ENCODE peak calls at places on chromosome 21, in seven cellular contexts. M is HFF-Myc, T is HFFc6, K is progenitor cell of endocrine pancreas, I is prostate gland, N is heart right ventricle, D is fibroblast of pulmonary artery. P is an unnamed sample.

GRCh38 chr21:31557421-31557955 is 102.0 kb upstream of the SOD1 start:
- DNase-seq in M (no peak), T (no peak), K (peak; percentile 27), I (no peak), N (no peak), D (no peak), P (peak; percentile 70)

GRCh38 chr21:44886113-44887075 is 12.9 kb upstream of the PTTG1IP start:
- DNase-seq in M (no peak), T (no peak), K (no peak), I (no peak), N (no peak), D (no peak), P (no peak)

GRCh38 chr21:40047993-40048730 is 180.9 kb downstream of the PCP4 start:
- DNase-seq in M (no peak), T (peak; percentile 27), K (no peak), I (no peak), N (no peak), D (no peak), P (no peak)

GRCh38 chr21:16279658-16280581 is 550.1 kb downstream of the USP25 start:
- DNase-seq in M (no peak), T (peak; percentile 44), K (no peak), I (peak; percentile 37), N (peak; percentile 12), D (peak; percentile 61), P (peak; percentile 69)

GRCh38 chr21:14900611-14901010 is 164.2 kb downstream of the NRIP1 start:
- DNase-seq in M (no peak), T (peak; percentile 34), K (no peak), I (no peak), N (no peak), D (no peak), P (no peak)

GRCh38 chr21:44431300-44431699 is 24.0 kb upstream of the LRRC3 start:
- DNase-seq in M (no peak), T (no peak), K (no peak), I (no peak), N (no peak), D (no peak), P (no peak)

GRCh38 chr21:22791376-22791775 is 1793.2 kb downstream of the NCAM2 start:
- DNase-seq in M (no peak), T (no peak), K (no peak), I (no peak), N (no peak), D (no peak), P (no peak)

GRCh38 chr21:39788383-39788782 is 43.4 kb downstream of the IGSF5 start:
- DNase-seq in M (peak; percentile 24), T (peak; percentile 56), K (peak; percentile 71), I (peak; percentile 89), N (peak; percentile 82), D (peak; percentile 50), P (peak; percentile 88)

GRCh38 chr21:45421071-45421845 is 16.3 kb downstream of the COL18A1 start:
- DNase-seq in M (no peak), T (no peak), K (no peak), I (peak; percentile 66), N (no peak), D (no peak), P (no peak)

GRCh38 chr21:28229811-28230210 is 762.9 kb downstream of the LTN1 start:
- DNase-seq in M (no peak), T (peak; percentile 82), K (no peak), I (no peak), N (no peak), D (peak; percentile 91), P (no peak)

GRCh38 chr21:45528981-45529784 is 13.1 kb downstream of the SLC19A1 start:
- DNase-seq in M (no peak), T (no peak), K (no peak), I (no peak), N (no peak), D (no peak), P (peak; percentile 53)

GRCh38 chr21:15444118-15444960 is 285.4 kb upstream of the USP25 start:
- DNase-seq in M (no peak), T (no peak), K (no peak), I (no peak), N (no peak), D (no peak), P (no peak)

GRCh38 chr21:45091540-45092322 is 17.4 kb downstream of the ADARB1 start:
- DNase-seq in M (no peak), T (no peak), K (no peak), I (no peak), N (no peak), D (no peak), P (no peak)

GRCh38 chr21:16426936-16427335 is 697.2 kb downstream of the USP25 start:
- DNase-seq in M (no peak), T (no peak), K (no peak), I (no peak), N (no peak), D (no peak), P (no peak)

GRCh38 chr21:45430521-45431501 is 25.8 kb downstream of the COL18A1 start:
- DNase-seq in M (no peak), T (no peak), K (peak; percentile 53), I (no peak), N (no peak), D (no peak), P (no peak)

DNA sequence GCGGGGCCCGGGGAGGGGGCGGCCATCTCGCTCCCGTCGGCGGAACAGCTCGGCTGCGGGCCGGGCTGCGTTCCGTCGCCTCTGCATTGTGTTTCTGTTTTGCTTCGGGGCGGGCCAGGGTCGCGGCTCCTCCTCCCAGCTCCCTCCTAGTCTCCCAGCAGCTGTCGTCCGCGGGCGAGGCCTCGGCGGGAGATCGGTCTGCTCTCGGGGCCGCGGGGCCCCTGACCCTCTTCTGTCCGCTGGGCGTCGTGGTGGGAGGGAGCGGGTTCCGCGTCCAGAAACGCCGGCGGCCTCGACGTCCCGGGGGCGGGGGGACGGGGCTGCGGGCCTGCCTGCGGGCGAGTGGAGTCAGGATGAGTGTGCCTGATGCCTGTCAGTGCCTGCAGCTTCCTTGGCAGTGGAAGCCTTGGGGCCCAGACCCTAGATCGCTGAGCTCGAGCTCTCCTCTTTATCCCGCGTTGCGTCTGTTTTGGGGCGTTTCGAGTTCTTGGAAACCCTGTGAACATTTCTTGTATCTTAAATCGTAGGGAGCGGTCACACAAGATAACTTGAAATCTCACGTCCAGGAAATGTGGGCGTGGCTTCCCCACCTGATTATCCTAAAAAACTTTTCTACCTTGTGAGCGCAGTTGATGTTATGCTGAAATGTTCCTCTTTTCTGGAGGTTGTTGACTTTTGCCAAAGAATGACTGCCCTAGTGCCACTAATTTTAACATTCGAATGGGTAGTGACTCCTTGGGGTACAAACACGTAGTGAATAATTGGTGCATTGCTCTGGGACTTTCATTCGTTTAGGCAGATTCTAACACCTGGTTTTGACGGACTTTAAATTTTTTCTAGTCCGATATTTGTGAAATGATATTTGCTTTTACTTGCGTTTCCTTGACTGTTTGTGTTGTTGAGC is 676 bp downstream of the MORC3 start:
- DNase-seq in M (no peak), T (peak; percentile 70), K (peak; percentile 56), I (peak; percentile 66), N (no peak), D (peak; percentile 64), P (peak; percentile 82)
- TF ChIP-seq CTCF in M (no peak), T (peak; percentile 27), K (no peak), I (no peak), N (no peak), D (no peak), P (no peak)

DNA sequence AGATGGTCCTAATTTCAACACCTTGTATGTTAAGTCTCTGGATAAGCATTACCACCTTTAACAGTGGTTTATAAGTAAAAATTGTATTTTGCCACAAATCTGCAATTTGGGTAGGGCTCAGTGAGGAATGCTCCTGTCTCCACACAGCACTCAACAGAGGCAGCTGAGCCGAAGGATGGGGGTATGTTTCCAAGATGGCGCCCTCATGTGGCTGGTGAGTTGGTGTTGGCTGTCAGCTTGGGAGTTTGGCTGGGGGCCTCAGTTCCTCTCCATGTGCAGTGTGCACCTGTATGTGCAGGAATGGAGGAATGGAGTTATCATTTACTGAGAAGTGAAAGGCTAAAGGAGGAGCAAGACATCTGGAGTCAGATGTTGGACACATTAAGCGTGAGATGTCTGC is 136.8 kb downstream of the GABPA start:
- DNase-seq in M (no peak), T (no peak), K (no peak), I (no peak), N (no peak), D (no peak), P (no peak)
- TF ChIP-seq CTCF in M (peak; percentile 14), T (peak; percentile 47), K (no peak), I (no peak), N (no peak), D (peak; percentile 5), P (peak; percentile 13)

GRCh38 chr21:42384184-42384583 is 11.7 kb downstream of the TMPRSS3 start:
- DNase-seq in M (no peak), T (no peak), K (no peak), I (no peak), N (no peak), D (no peak), P (no peak)

GRCh38 chr21:42379425-42380215 is 13.3 kb upstream of the TFF1 start:
- DNase-seq in M (no peak), T (no peak), K (no peak), I (no peak), N (no peak), D (no peak), P (no peak)

GRCh38 chr21:42383331-42383730 is 12.5 kb downstream of the TMPRSS3 start:
- DNase-seq in M (no peak), T (no peak), K (no peak), I (no peak), N (no peak), D (no peak), P (no peak)

GRCh38 chr21:42382915-42383314 is 12.9 kb downstream of the TMPRSS3 start:
- DNase-seq in M (no peak), T (no peak), K (no peak), I (no peak), N (no peak), D (no peak), P (no peak)

DNA sequence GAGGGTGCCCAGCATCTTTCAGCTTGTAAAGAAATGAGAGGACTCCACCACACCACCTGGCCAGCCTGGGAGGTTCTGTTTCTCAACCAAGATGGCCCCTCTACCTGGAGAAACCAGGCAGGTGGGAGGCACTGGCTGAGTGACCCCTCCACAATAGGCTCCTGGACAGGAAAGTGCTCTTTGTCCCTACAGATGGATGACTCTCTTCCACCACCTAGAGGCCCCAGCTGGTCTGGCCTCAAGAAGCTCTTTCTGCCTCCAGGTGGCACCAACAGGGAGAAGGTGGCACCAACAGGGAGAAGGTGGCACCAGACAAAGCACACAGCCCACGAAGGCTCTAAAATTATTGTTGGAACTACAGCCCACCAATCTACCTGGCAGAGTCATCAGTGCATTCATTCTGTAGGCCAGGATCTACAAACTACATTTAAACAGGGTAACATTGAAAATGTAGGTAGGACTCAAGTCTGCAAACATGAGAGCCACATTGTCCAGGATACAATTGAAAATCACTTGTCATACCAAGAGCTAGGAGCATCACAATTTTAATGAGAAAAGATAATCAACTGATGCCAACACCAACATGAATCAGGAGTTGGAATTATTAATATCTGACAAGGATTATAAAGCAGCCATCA is 14.4 kb downstream of the TMPRSS3 start:
- DNase-seq in M (no peak), T (no peak), K (no peak), I (peak; percentile 61), N (no peak), D (peak; percentile 53), P (no peak)
- TF ChIP-seq CTCF in M (peak; percentile 68), T (peak; percentile 53), K (peak; percentile 54), I (peak; percentile 59), N (peak; percentile 64), D (peak; percentile 81), P (peak; percentile 60)

DNA sequence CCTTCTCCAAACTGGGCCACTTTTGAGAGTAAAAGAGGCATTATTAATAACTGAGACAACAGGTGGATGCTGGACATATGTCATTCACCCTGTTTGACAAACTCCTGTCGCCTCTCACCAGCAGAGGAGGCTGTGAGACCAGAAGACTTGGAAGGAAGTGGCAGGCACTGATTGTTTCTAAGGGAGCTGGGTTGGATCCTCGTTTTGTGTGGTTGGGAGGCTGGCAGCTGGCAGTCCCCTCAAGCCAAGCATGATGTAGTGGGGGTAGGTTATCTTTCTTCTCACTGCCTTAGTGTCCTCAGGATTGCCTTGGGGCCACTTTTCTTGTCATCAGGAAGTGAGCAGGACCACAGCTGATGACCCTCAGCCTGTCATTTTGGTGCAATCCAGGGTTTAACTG is 86.5 kb upstream of the KCNJ15 start:
- DNase-seq in M (no peak), T (peak; percentile 25), K (no peak), I (peak; percentile 11), N (peak; percentile 25), D (peak; percentile 37), P (no peak)
- TF ChIP-seq CTCF in M (peak; percentile 59), T (peak; percentile 64), K (peak; percentile 30), I (peak; percentile 37), N (peak; percentile 59), D (peak; percentile 37), P (no peak)